ENCODE peak calls at places on chromosomes 3 and 15, in six cellular contexts. I is neuronal stem cell; L is body of pancreas; U is CD8-positive, alpha-beta memory T cell; A is CD8-positive, alpha-beta T cell; X is heart right ventricle. R is an unnamed sample. For H3K27me3, the result is how much of the 10 kb centered on the place peaks cover.

GRCh38 chr3:114764056-114764492 is 383.0 kb downstream of the ZBTB20 start:
- DNase-seq in L (no peak), A (no peak), U (no peak), X (no peak), I (no peak), R (no peak)

GRCh38 chr3:47266709-47267489 is 15.7 kb downstream of the KIF9 start:
- DNase-seq in U (no peak), L (peak), I (no peak), X (peak), A (peak), R (no peak)

GRCh38 chr3:104133004-104133403 is 1233.7 kb upstream of the ALCAM start:
- DNase-seq in I (no peak), X (no peak), U (no peak), L (no peak), A (no peak), R (no peak)

GRCh38 chr3:49813497-49814174 is at the start of gene UBA7:
- DNase-seq in L (peak), A (no peak), X (peak), I (no peak), U (no peak), R (no peak)

GRCh38 chr15:92467245-92467644 is 73.6 kb downstream of the ST8SIA2 start:
- DNase-seq in L (no peak), X (no peak), U (no peak), A (no peak), I (no peak), R (no peak)

GRCh38 chr3:152348436-152349177 is 79.9 kb downstream of the MBNL1 start:
- DNase-seq in L (no peak), U (no peak), I (no peak), X (no peak), A (no peak), R (no peak)

GRCh38 chr15:33402640-33403039 is 91.9 kb downstream of the RYR3 start:
- DNase-seq in A (no peak), X (no peak), U (no peak), L (no peak), I (no peak), R (no peak)

GRCh38 chr3:67647390-67647878 is 7.0 kb downstream of the SUCLG2 start:
- DNase-seq in U (no peak), A (no peak), I (no peak), X (peak), L (peak), R (no peak)

GRCh38 chr15:47437492-47437891 is 279.8 kb upstream of the SEMA6D start:
- DNase-seq in L (no peak), U (no peak), I (no peak), A (no peak), X (no peak), R (no peak)

GRCh38 chr3:15436246-15436645 is 8.8 kb downstream of the EAF1 start:
- DNase-seq in U (no peak), I (no peak), X (no peak), A (no peak), L (no peak), R (no peak)

GRCh38 chr15:74893627-74894026 is 3.8 kb downstream of the MPI start:
- DNase-seq in L (no peak), X (no peak), U (no peak), I (no peak), A (no peak), R (no peak)

GRCh38 chr3:83216919-83217594 is 1455.6 kb upstream of the GBE1 start:
- DNase-seq in U (no peak), X (no peak), A (no peak), I (no peak), L (no peak), R (no peak)

GRCh38 chr3:39205131-39205530 is 12.7 kb upstream of the XIRP1 start:
- DNase-seq in I (no peak), A (no peak), X (no peak), L (no peak), U (no peak), R (no peak)

GRCh38 chr15:32855942-32856341 is 138.1 kb downstream of the GREM1 start:
- DNase-seq in A (no peak), U (no peak), L (peak), X (peak), I (no peak), R (peak)

GRCh38 chr3:79081285-79081684 is 686.5 kb downstream of the ROBO1 start:
- DNase-seq in X (no peak), U (no peak), A (no peak), I (no peak), L (no peak), R (no peak)

GRCh38 chr3:72844436-72844999 is 3.7 kb downstream of the SHQ1 start:
- DNase-seq in X (no peak), L (no peak), U (no peak), A (no peak), I (no peak), R (no peak)

GRCh38 chr3:75089831-75090230 is 475.4 kb upstream of the CNTN3 start:
- DNase-seq in X (no peak), I (no peak), U (no peak), A (no peak), L (no peak), R (no peak)

GRCh38 chr3:170330366-170330765 is 27.1 kb upstream of the SKIL start:
- DNase-seq in L (peak), X (no peak), A (no peak), I (no peak), U (no peak), R (no peak)

GRCh38 chr3:107216711-107217110 is 160.5 kb upstream of the CCDC54 start:
- DNase-seq in X (peak), I (no peak), U (no peak), L (peak), A (no peak), R (no peak)

GRCh38 chr15:58793862-58794261 is 22.8 kb downstream of the MINDY2 start:
- DNase-seq in L (peak), A (no peak), I (no peak), X (peak), U (no peak), R (no peak)

GRCh38 chr3:49351521-49352011 is 6.6 kb downstream of the GPX1 start:
- DNase-seq in U (no peak), L (peak), A (no peak), X (no peak), I (no peak), R (no peak)

GRCh38 chr3:184371570-184372018 is 6.4 kb downstream of the THPO start:
- DNase-seq in X (peak), A (peak), L (peak), I (no peak), U (peak), R (no peak)

GRCh38 chr3:22835041-22835440 is 368.1 kb upstream of the UBE2E2 start:
- DNase-seq in X (no peak), A (no peak), I (no peak), L (no peak), U (no peak), R (no peak)

GRCh38 chr3:163971861-163972260 is 1106.4 kb downstream of the SI start:
- DNase-seq in A (no peak), L (no peak), X (no peak), I (no peak), U (no peak), R (no peak)

GRCh38 chr3:101940521-101940992 is 91.2 kb downstream of the NFKBIZ start:
- DNase-seq in X (peak), L (peak), A (no peak), U (no peak), I (peak), R (peak)

GRCh38 chr15:99097441-99098410 is 7.2 kb upstream of the SYNM start:
- DNase-seq in I (no peak), A (no peak), L (no peak), U (no peak), X (no peak), R (no peak)

GRCh38 chr15:99098426-99098825 is 6.5 kb upstream of the SYNM start:
- DNase-seq in A (no peak), X (no peak), I (no peak), L (no peak), U (no peak), R (no peak)

GRCh38 chr15:99100245-99101173 is 4.4 kb upstream of the SYNM start:
- DNase-seq in L (peak), A (peak), X (peak), I (peak), U (no peak), R (no peak)

GRCh38 chr15:99099661-99100060 is 5.2 kb upstream of the SYNM start:
- DNase-seq in X (no peak), U (no peak), L (no peak), I (no peak), A (no peak), R (no peak)

DNA sequence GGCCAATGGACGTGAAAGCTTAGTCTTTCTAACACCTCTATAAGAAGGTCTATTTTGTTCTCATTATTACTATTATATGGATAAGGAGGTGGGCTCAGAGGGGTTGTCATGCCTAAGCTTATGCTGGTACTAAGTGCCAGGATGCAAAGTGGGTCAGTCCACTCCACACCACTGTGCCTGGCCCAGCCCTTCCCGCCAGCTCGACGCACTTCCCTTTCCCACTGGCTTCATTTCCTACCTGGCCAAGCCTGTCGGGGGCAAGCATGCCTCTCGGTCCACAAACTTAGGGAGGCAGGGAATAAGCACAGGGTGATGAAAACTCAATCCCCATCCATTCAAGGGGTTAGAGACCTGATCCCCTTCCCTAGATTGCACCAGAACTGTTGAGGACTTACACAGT is 5.9 kb upstream of the SYNM start:
- DNase-seq in X (no peak), L (no peak), I (no peak), U (no peak), A (no peak), R (no peak)
- H3K27me3 ChIP-seq in X (under half), L (under half), I (under half), U (under half), A (under half), R (under half)

DNA sequence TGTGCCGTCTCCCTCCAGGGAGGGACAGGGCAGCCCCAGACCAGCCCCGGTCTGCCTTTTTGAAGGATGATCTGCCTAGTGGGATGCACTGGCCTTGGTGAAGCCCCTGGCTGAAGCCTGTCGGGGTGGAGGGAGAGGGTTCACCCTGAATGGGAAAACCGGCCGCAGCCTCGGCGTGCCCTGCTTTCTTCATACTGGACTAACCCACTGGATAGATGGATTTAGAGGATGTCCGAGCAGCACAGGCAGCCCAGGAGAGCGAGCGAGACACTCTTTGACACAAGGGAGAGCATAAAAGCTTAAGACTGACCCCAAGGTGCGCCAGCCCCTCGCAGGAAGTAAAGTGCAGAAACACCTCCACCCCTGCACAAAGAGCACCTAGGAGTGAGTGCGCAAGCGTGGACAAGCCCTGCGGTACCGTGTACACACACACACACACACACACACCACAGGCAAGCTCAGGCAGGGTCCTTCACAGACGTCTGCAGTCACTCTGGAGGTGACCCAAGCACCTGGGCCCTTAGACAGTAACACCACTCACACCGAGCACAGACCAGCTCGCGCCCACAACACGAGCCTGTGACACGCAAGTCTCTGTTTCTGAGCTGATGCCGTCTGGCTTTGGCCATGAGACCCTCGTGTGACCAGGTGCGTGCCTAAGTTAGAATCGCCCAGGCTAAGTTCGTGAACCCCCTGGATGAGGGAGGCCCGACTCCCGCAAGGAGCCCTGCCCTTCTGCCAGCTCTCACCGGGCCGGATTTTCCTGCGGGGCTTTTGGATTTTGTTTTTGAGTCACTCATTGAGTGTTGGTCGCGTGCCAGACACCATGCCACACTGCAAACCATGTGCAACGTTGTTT is 11.3 kb downstream of the SEMA4B start:
- DNase-seq in I (no peak), U (no peak), L (peak), X (no peak), A (no peak), R (no peak)
- H3K27ac ChIP-seq in I (no peak), U (no peak), L (peak), X (no peak), A (no peak), R (no peak)

GRCh38 chr3:71786551-71786950 is 1.6 kb upstream of the PROK2 start:
- DNase-seq in A (no peak), U (no peak), X (no peak), I (no peak), L (no peak), R (no peak)
- H3K27me3 ChIP-seq in A (under half), U (under half), X (half or more), I (under half), L (under half), R (under half)

GRCh38 chr3:194206375-194206774 is 70.4 kb downstream of the HES1 start:
- DNase-seq in A (no peak), X (no peak), L (peak), U (no peak), I (no peak), R (no peak)
- H3K27ac ChIP-seq in A (no peak), X (no peak), L (peak), U (no peak), I (no peak), R (no peak)

DNA sequence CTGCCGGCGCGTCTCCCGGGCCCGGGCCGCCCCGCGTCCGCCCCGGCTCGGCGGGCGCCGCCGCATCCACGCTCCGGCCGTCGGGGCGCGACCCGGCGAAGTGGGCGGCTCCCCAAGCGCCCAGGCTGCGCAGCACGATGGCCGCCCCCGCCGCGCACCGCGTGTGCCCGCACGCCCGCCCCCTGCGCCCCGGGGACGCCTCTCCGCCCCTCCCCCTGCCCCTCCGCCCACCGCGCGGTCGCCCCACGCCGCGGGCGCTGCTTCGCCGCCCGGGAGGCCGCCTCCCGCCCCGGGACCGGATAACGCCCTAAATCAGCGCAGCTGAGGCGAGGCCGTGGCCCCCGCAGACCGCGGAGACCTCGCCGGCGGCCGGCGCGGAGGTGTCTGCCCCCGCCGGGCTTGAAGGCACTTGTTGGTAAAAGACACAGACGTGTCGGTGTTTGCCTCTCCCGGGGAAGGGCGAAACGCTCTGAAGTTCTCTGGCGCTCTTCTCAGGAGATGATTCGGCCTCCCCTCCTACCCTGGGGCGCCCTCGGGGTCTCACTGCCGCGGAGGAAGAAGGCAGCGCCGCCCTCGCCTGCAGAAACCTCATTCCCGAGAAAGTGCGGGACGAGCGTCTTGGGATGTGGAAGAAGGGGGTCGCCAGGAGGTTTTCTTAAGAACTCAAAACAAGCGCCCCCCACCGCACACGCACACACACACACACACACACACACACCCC is at the start of gene BNC1:
- DNase-seq in A (no peak), U (no peak), L (no peak), X (no peak), I (no peak), R (no peak)
- H3K27me3 ChIP-seq in A (under half), U (under half), L (under half), X (half or more), I (under half), R (under half)

GRCh38 chr3:458124-458523 is 261.6 kb downstream of the CHL1 start:
- DNase-seq in A (no peak), U (no peak), L (no peak), I (no peak), X (no peak), R (no peak)

GRCh38 chr3:459376-459710 is 262.8 kb downstream of the CHL1 start:
- DNase-seq in U (no peak), I (no peak), A (no peak), X (no peak), L (no peak), R (no peak)

GRCh38 chr3:452221-452620 is 255.7 kb downstream of the CHL1 start:
- DNase-seq in L (no peak), A (no peak), U (no peak), X (no peak), I (no peak), R (no peak)

GRCh38 chr3:458614-459375 is 262.2 kb downstream of the CHL1 start:
- DNase-seq in L (no peak), I (no peak), A (no peak), X (no peak), U (no peak), R (no peak)

DNA sequence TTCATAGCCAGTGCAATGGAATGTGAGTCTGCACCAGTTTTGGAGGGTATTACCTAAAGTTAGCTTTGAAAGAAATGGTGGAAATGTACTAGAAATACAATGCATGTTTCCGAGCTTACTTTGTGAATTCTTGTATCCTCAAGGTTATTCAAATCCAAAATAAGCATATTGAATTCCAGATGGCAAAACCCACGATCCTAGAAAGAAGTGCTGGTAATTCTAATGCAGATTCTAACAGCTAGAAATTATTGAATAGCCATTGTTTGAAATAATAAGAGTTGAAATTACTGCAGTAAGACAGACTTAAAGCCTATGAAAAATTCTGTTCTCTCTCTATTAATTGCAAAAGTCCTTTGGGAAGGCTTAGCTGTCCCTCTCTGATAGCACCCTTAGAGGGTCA is 258.4 kb downstream of the CHL1 start:
- DNase-seq in L (no peak), I (no peak), X (no peak), A (no peak), U (no peak), R (no peak)
- H3K27ac ChIP-seq in L (no peak), I (no peak), X (no peak), A (no peak), U (no peak), R (no peak)

GRCh38 chr15:77821188-77821958 is 188.7 kb upstream of the LINGO1 start:
- DNase-seq in X (peak), L (peak), U (no peak), A (no peak), I (no peak), R (no peak)
- H3K27me3 ChIP-seq in X (half or more), L (under half), U (under half), A (under half), I (under half), R (under half)

R was measured in iPS DF 6.9.